ENCODE peak calls at places on chromosomes 16 and 17, in nine cellular contexts. K is neural progenitor cell; H is HFFc6; S is stomach; P is nephron progenitor cell; M is choroid plexus epithelial cell; I is fibroblast of pulmonary artery; T is heart right ventricle; Q is CD4-positive, alpha-beta T cell. R is an unnamed sample.

GRCh38 chr16:8568231-8568617 is 22.1 kb downstream of the TMEM114 start:
- DNase-seq in K (no peak), H (peak), S (no peak), P (no peak), M (no peak), I (no peak), T (no peak), Q (no peak), R (no peak)

GRCh38 chr16:73275024-73275423 is 227.1 kb upstream of the ZFHX3 start:
- DNase-seq in K (no peak), H (no peak), S (no peak), P (no peak), M (no peak), I (no peak), T (no peak), Q (no peak), R (no peak)

GRCh38 chr17:69810326-69811035 is 264.5 kb upstream of the KCNJ16 start:
- DNase-seq in K (no peak), H (no peak), S (no peak), P (no peak), M (no peak), I (no peak), T (no peak), Q (no peak), R (no peak)

GRCh38 chr17:72952641-72953313 is 139.7 kb downstream of the SLC39A11 start:
- DNase-seq in K (no peak), H (no peak), S (no peak), P (no peak), M (no peak), I (no peak), T (no peak), Q (no peak), R (no peak)

GRCh38 chr17:58386708-58387107 is 30.6 kb downstream of the RNF43 start:
- DNase-seq in K (no peak), H (no peak), S (no peak), P (no peak), M (no peak), I (no peak), T (no peak), Q (no peak), R (no peak)

GRCh38 chr17:17710728-17711541 is 29.7 kb downstream of the RAI1 start:
- DNase-seq in K (peak), H (peak), S (peak), P (peak), M (peak), I (peak), T (no peak), Q (no peak), R (peak)

GRCh38 chr16:4534151-4534790 is 4.3 kb downstream of the CDIP1 start:
- DNase-seq in K (no peak), H (no peak), S (no peak), P (no peak), M (no peak), I (no peak), T (no peak), Q (no peak), R (no peak)

GRCh38 chr17:59038734-59039133 is 67.9 kb downstream of the TRIM37 start:
- DNase-seq in K (no peak), H (no peak), S (no peak), P (no peak), M (peak), I (peak), T (no peak), Q (no peak), R (no peak)

GRCh38 chr16:86772671-86773338 is 194.5 kb downstream of the FOXL1 start:
- DNase-seq in K (peak), H (peak), S (no peak), P (peak), M (peak), I (peak), T (no peak), Q (no peak), R (no peak)
- TF ChIP-seq CTCF in K (peak), H (peak), S (no peak), P (no peak), M (no peak), I (no peak), T (no peak), Q (no peak), R (no peak)

GRCh38 chr17:29723283-29724047 is 100.8 kb upstream of the CORO6 start:
- DNase-seq in K (no peak), H (no peak), S (no peak), P (no peak), M (no peak), I (no peak), T (no peak), Q (no peak), R (no peak)
- TF ChIP-seq CTCF in K (no peak), H (no peak), S (no peak), P (no peak), M (no peak), I (no peak), T (no peak), Q (no peak), R (no peak)

DNA sequence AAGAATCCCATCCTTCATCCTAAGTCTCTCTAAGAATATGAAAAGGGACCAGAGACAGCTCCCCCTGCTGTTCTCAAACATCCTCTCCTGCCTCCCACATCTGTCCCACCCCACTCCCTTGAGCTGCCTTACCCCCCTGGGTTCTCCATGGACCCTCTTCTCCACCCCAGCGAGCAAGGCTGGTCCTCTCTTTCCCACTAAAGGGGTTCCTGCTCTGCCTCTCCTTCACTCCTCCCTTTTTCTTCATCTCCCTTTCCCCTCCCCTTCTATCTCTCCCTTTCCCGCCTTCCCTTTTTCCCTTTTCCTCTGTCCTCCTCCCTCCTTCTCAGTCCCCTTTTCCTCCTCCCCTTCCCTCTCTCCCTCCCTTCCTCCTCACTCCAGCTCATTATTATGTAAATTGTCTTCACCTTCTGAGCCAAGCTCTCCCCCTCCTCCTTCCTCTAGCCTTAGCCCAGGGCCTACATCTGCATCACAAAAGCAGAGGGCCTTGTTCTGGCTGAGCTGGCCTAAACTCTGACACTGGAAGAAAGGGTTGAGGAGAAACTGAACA is 90.0 kb downstream of the GNAO1 start:
- DNase-seq in K (peak), H (no peak), S (no peak), P (no peak), M (peak), I (no peak), T (no peak), Q (no peak), R (peak)
- TF ChIP-seq CTCF in K (peak), H (peak), S (no peak), P (peak), M (peak), I (peak), T (peak), Q (no peak), R (peak)

DNA sequence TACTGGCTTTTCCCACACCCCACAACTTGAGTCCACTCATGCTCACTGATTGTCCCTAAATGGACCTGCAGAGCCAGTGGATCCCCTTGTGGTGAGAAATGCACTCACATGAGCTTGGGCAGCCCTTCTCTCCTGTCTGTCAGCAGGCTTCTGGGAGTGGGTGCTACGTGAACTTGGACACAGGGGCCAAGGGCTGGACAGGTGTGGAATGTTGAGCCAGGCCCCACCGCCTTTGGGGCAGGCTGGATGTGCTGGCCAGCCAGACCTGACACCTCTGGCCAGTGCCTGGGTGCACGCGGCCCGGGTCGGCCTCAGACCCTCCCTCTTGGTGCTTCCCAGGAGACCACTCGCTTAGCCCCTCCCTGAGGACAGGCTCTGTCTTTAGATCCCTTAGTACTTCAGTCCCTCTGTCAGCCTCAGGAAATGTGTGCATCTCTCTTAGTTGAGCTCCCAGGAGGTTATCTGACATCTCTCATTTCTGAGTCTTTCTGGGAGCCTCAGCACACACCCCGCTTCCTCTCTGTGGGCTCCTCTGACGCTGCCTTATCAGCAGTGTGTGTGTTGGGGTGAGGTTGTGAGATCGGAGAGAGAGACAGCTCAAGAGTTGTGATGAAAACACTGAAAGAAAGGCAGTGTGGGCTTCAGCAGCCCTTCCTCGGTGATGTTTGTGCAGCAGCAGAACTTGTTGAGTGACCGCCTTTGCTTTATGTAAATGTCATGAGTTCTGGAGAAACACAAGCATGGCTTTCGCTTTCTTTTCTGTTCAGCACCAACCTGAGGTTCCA is 117.0 kb downstream of the RAB11FIP4 start:
- DNase-seq in K (peak), H (no peak), S (peak), P (no peak), M (no peak), I (no peak), T (no peak), Q (peak), R (no peak)
- TF ChIP-seq CTCF in K (peak), H (peak), S (peak), P (no peak), M (peak), I (peak), T (no peak), Q (peak), R (no peak)

DNA sequence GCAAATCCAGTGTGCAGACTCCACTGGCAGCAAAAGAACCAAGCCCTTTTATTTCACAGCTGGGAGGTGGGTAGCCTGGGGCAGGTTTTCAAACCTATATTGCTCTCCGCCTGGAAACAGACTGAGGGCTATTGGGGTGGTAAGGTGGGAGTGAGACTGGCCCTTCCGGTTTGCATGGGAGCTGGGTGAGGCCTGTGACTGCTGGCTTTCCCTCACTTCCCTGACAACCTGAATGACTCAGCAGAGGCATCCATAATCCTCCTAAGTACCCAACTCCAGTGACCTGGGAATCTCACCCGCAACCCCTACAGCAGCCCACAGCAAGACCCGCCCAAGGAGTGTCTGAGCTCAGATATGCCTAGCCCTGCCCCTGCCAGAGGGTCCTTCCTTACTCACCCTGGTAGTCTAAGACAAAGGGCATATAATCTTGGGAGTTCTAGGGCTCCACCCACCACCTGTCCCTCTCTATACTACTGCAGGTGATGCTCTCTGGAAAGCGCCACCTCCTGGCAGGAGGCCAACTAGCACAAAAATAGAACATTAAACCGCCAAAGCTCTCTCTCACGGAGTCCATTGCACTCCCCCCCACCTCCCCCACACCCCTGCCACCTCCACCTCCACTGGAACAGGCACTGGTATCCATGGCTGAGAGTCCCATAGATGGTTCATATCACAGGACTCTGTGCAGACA is 602.0 kb upstream of the C16orf82 start:
- DNase-seq in K (no peak), H (no peak), S (no peak), P (no peak), M (no peak), I (no peak), T (no peak), Q (no peak), R (no peak)
- TF ChIP-seq CTCF in K (peak), H (no peak), S (no peak), P (no peak), M (no peak), I (no peak), T (no peak), Q (no peak), R (no peak)

GRCh38 chr16:53415504-53415903 is 18.8 kb upstream of the RBL2 start:
- DNase-seq in K (peak), H (no peak), S (no peak), P (no peak), M (no peak), I (no peak), T (no peak), Q (no peak), R (peak)
- TF ChIP-seq CTCF in K (peak), H (no peak), S (peak), P (no peak), M (no peak), I (no peak), T (no peak), Q (no peak), R (no peak)

GRCh38 chr17:56866496-56866895 is 32.5 kb downstream of the DGKE start:
- DNase-seq in K (peak), H (no peak), S (no peak), P (peak), M (peak), I (no peak), T (no peak), Q (no peak), R (peak)
- TF ChIP-seq CTCF in K (peak), H (peak), S (no peak), P (no peak), M (peak), I (no peak), T (no peak), Q (peak), R (no peak)

DNA sequence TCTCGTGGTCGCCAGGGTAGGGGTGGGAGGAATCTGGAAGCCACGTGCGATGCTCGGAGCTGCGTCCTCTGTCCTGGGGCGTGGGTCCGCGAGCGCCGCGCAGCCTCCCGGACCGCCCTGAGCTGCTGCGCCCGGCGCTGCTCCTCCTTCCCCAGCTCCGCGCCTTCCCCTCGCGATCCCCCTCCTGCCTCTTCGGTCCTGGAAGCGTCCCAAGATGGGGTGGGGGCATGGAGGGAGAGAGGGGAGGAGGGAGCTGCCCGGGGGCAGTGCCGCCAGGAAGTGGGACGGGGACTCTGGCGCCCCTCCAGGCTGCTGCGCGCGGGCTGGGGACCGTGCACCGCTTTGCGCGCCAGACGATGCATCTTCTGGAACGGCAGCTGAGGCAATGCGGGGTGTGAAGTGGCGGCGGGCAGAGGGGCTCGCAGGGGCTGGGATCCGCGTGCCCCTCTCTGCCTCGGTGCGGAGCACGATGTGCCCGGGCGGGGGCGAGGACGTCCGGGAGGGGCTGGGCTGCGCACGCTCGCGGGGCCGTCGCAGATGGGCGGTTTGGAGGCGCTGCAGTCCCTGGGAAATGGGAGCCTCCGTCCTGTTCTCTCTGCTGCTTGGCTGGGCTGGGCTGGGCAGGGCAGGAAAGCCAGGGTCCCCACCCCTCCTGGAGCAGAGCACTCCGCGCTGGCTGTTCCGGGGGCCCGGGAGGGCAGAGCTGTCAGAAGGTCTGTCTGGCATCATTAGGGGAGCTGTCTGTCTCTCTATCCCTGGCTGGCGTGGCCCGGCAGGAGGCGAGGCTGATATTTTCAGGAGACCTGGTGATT is 388.0 kb downstream of the SEC14L1 start:
- DNase-seq in K (peak), H (no peak), S (no peak), P (peak), M (no peak), I (no peak), T (no peak), Q (peak), R (no peak)
- TF ChIP-seq CTCF in K (peak), H (no peak), S (no peak), P (peak), M (no peak), I (no peak), T (no peak), Q (no peak), R (no peak)

GRCh38 chr16:49631521-49632041 is 224.3 kb downstream of the ZNF423 start:
- DNase-seq in K (no peak), H (no peak), S (no peak), P (no peak), M (peak), I (peak), T (no peak), Q (no peak), R (peak)
- TF ChIP-seq CTCF in K (no peak), H (no peak), S (no peak), P (no peak), M (no peak), I (no peak), T (no peak), Q (no peak), R (no peak)

GRCh38 chr16:68436581-68436980 is 11.7 kb downstream of the SMPD3 start:
- DNase-seq in K (peak), H (no peak), S (no peak), P (no peak), M (no peak), I (no peak), T (no peak), Q (no peak), R (peak)
- TF ChIP-seq CTCF in K (peak), H (peak), S (no peak), P (peak), M (peak), I (peak), T (no peak), Q (no peak), R (peak)

R was measured in MCF 10A.